ENCODE peak calls at places on chromosomes 7 and 10, in five cellular contexts. One of them, this sample, is unnamed.

GRCh38 chr7:157429680-157430224 is 92.9 kb downstream of the DNAJB6 start:
- DNase-seq in kidney: peak; percentile 32
- DNase-seq in upper lobe of left lung: no peak
- DNase-seq in brain microvascular endothelial cell: no peak
- DNase-seq in EH: no peak
- DNase-seq in this sample: no peak

GRCh38 chr10:61733358-61733940 is 70.7 kb downstream of the CABCOCO1 start:
- DNase-seq in kidney: no peak
- DNase-seq in upper lobe of left lung: no peak
- DNase-seq in brain microvascular endothelial cell: peak; percentile 45
- DNase-seq in EH: peak; percentile 66
- DNase-seq in this sample: peak; percentile 31

GRCh38 chr10:24168258-24169170 is 40.4 kb upstream of the KIAA1217 start:
- DNase-seq in kidney: no peak
- DNase-seq in upper lobe of left lung: peak; percentile 24
- DNase-seq in brain microvascular endothelial cell: no peak
- DNase-seq in EH: no peak
- DNase-seq in this sample: no peak

GRCh38 chr10:110845372-110845755 is 26.4 kb upstream of the PDCD4 start:
- DNase-seq in kidney: no peak
- DNase-seq in upper lobe of left lung: no peak
- DNase-seq in brain microvascular endothelial cell: no peak
- DNase-seq in EH: no peak
- DNase-seq in this sample: no peak

GRCh38 chr7:78220754-78221153 is 422.2 kb downstream of the PHTF2 start:
- DNase-seq in kidney: no peak
- DNase-seq in upper lobe of left lung: no peak
- DNase-seq in brain microvascular endothelial cell: no peak
- DNase-seq in EH: no peak
- DNase-seq in this sample: no peak

GRCh38 chr10:53469383-53469782 is 696.8 kb upstream of the MBL2 start:
- DNase-seq in kidney: no peak
- DNase-seq in upper lobe of left lung: no peak
- DNase-seq in brain microvascular endothelial cell: no peak
- DNase-seq in EH: no peak
- DNase-seq in this sample: no peak

GRCh38 chr7:130383187-130383980 is 3.1 kb downstream of the CPA1 start:
- DNase-seq in kidney: no peak
- DNase-seq in upper lobe of left lung: no peak
- DNase-seq in brain microvascular endothelial cell: no peak
- DNase-seq in EH: no peak
- DNase-seq in this sample: no peak

GRCh38 chr10:80552151-80552646 is 14.5 kb downstream of the SH2D4B start:
- DNase-seq in kidney: no peak
- DNase-seq in upper lobe of left lung: no peak
- DNase-seq in brain microvascular endothelial cell: no peak
- DNase-seq in EH: no peak
- DNase-seq in this sample: no peak

GRCh38 chr7:141480953-141481352 is 70.3 kb upstream of the AGK start:
- DNase-seq in kidney: no peak
- DNase-seq in upper lobe of left lung: no peak
- DNase-seq in brain microvascular endothelial cell: no peak
- DNase-seq in EH: no peak
- DNase-seq in this sample: no peak

GRCh38 chr10:93916257-93917063 is 22.7 kb downstream of the SLC35G1 start:
- DNase-seq in kidney: no peak
- DNase-seq in upper lobe of left lung: no peak
- DNase-seq in brain microvascular endothelial cell: no peak
- DNase-seq in EH: peak; percentile 52
- DNase-seq in this sample: no peak

GRCh38 chr10:1809139-1809755 is 71.9 kb upstream of the ADARB2 start:
- DNase-seq in kidney: no peak
- DNase-seq in upper lobe of left lung: no peak
- DNase-seq in brain microvascular endothelial cell: no peak
- DNase-seq in EH: no peak
- DNase-seq in this sample: peak; percentile 89

GRCh38 chr10:35378547-35379210 is 42.4 kb downstream of the CCNY start:
- DNase-seq in kidney: no peak
- DNase-seq in upper lobe of left lung: no peak
- DNase-seq in brain microvascular endothelial cell: peak; percentile 68
- DNase-seq in EH: peak; percentile 40
- DNase-seq in this sample: peak; percentile 47

GRCh38 chr10:22615819-22616499 is 98.4 kb downstream of the PIP4K2A start:
- DNase-seq in kidney: no peak
- DNase-seq in upper lobe of left lung: peak; percentile 78
- DNase-seq in brain microvascular endothelial cell: no peak
- DNase-seq in EH: peak; percentile 69
- DNase-seq in this sample: peak; percentile 92

This sample was measured in Daoy.